ENCODE peak calls at places on chromosomes 1 and 21, in four cellular contexts. One of them, this sample, is unnamed.

GRCh38 chr1:235984041-235984820 is 80.7 kb downstream of the NID1 start:
- DNase-seq in left ventricle myocardium superior: no peak
- DNase-seq in epithelial cell of esophagus: peak; percentile 81
- DNase-seq in NCI-H1105: no peak
- DNase-seq in this sample: no peak

GRCh38 chr1:233609926-233610325 is 4.0 kb upstream of the KCNK1 start:
- DNase-seq in left ventricle myocardium superior: no peak
- DNase-seq in epithelial cell of esophagus: no peak
- DNase-seq in NCI-H1105: no peak
- DNase-seq in this sample: no peak

GRCh38 chr1:48611841-48612240 is 139.8 kb upstream of the SPATA6 start:
- DNase-seq in left ventricle myocardium superior: no peak
- DNase-seq in epithelial cell of esophagus: no peak
- DNase-seq in NCI-H1105: no peak
- DNase-seq in this sample: no peak

GRCh38 chr1:81699234-81699633 is 101.5 kb upstream of the ADGRL2 start:
- DNase-seq in left ventricle myocardium superior: no peak
- DNase-seq in epithelial cell of esophagus: peak; percentile 99
- DNase-seq in NCI-H1105: no peak
- DNase-seq in this sample: no peak

GRCh38 chr1:172724746-172725613 is 66.1 kb downstream of the FASLG start:
- DNase-seq in left ventricle myocardium superior: no peak
- DNase-seq in epithelial cell of esophagus: no peak
- DNase-seq in NCI-H1105: no peak
- DNase-seq in this sample: no peak

GRCh38 chr1:212166296-212167039 is 118.7 kb upstream of the PPP2R5A start:
- DNase-seq in left ventricle myocardium superior: no peak
- DNase-seq in epithelial cell of esophagus: no peak
- DNase-seq in NCI-H1105: no peak
- DNase-seq in this sample: no peak

GRCh38 chr1:1918901-1919303 is at the start of gene TMEM52:
- DNase-seq in left ventricle myocardium superior: no peak
- DNase-seq in epithelial cell of esophagus: no peak
- DNase-seq in NCI-H1105: peak; percentile 90
- DNase-seq in this sample: no peak

GRCh38 chr1:182244451-182244850 is 147.1 kb downstream of the GLUL start:
- DNase-seq in left ventricle myocardium superior: no peak
- DNase-seq in epithelial cell of esophagus: no peak
- DNase-seq in NCI-H1105: no peak
- DNase-seq in this sample: no peak

GRCh38 chr1:235266325-235266724 is 61.7 kb downstream of the ARID4B start:
- DNase-seq in left ventricle myocardium superior: no peak
- DNase-seq in epithelial cell of esophagus: no peak
- DNase-seq in NCI-H1105: no peak
- DNase-seq in this sample: no peak

GRCh38 chr1:89631756-89632155 is 1.2 kb upstream of the LRRC8C start:
- DNase-seq in left ventricle myocardium superior: peak; percentile 34
- DNase-seq in epithelial cell of esophagus: no peak
- DNase-seq in NCI-H1105: no peak
- DNase-seq in this sample: no peak

GRCh38 chr21:46063227-46063626 is 34.7 kb upstream of the COL6A2 start:
- DNase-seq in left ventricle myocardium superior: no peak
- DNase-seq in epithelial cell of esophagus: no peak
- DNase-seq in NCI-H1105: no peak
- DNase-seq in this sample: no peak

GRCh38 chr1:50529510-50529909 is 106.3 kb upstream of the DMRTA2 start:
- DNase-seq in left ventricle myocardium superior: no peak
- DNase-seq in epithelial cell of esophagus: no peak
- DNase-seq in NCI-H1105: no peak
- DNase-seq in this sample: no peak

GRCh38 chr1:8137406-8138244 is 111.5 kb upstream of the ERRFI1 start:
- DNase-seq in left ventricle myocardium superior: no peak
- DNase-seq in epithelial cell of esophagus: peak; percentile 61
- DNase-seq in NCI-H1105: no peak
- DNase-seq in this sample: no peak